ENCODE peak calls at places on chromosomes 3 and 15, in seven cellular contexts. K, V, B, L, W, D and E are unnamed samples. For H3K27me3, the result is how much of the 10 kb centered on the place peaks cover.

GRCh38 chr3:141878326-141878725 is 1.9 kb downstream of the ATP1B3 start:
- DNase-seq in K (no peak), V (no peak), B (no peak), L (no peak), W (no peak), D (no peak), E (no peak)

GRCh38 chr3:167895684-167896083 is 160.2 kb downstream of the SERPINI1 start:
- DNase-seq in K (no peak), V (no peak), B (no peak), L (no peak), W (no peak), D (no peak), E (no peak)

GRCh38 chr15:90839187-90840071 is 29.0 kb upstream of the FURIN start:
- DNase-seq in K (no peak), V (no peak), B (peak), L (no peak), W (no peak), D (no peak), E (no peak)

GRCh38 chr15:35874260-35874905 is 328.4 kb upstream of the DPH6 start:
- DNase-seq in K (no peak), V (no peak), B (no peak), L (no peak), W (peak), D (no peak), E (no peak)

GRCh38 chr3:58336135-58336882 is 3.6 kb downstream of the PXK start:
- DNase-seq in K (no peak), V (no peak), B (no peak), L (no peak), W (peak), D (no peak), E (peak)

GRCh38 chr3:152225176-152225575 is 43.6 kb upstream of the MBNL1 start:
- DNase-seq in K (no peak), V (no peak), B (no peak), L (no peak), W (no peak), D (no peak), E (no peak)

GRCh38 chr3:69178838-69179739 is 56.7 kb upstream of the LMOD3 start:
- DNase-seq in K (no peak), V (no peak), B (no peak), L (no peak), W (no peak), D (no peak), E (no peak)

GRCh38 chr15:96974761-96975160 is 644.3 kb downstream of the NR2F2 start:
- DNase-seq in K (no peak), V (no peak), B (no peak), L (no peak), W (no peak), D (no peak), E (no peak)

GRCh38 chr3:42228796-42229195 is 37.2 kb downstream of the CCK start:
- DNase-seq in K (no peak), V (no peak), B (no peak), L (no peak), W (no peak), D (no peak), E (no peak)

GRCh38 chr3:138442433-138442832 is 8.0 kb downstream of the ESYT3 start:
- DNase-seq in K (no peak), V (no peak), B (no peak), L (no peak), W (peak), D (no peak), E (no peak)

GRCh38 chr3:50341537-50341936 is 901 bp upstream of the RASSF1 start:
- DNase-seq in K (no peak), V (no peak), B (no peak), L (no peak), W (no peak), D (no peak), E (no peak)

GRCh38 chr3:50338989-50339388 is 1.6 kb downstream of the RASSF1 start:
- DNase-seq in K (no peak), V (no peak), B (no peak), L (no peak), W (no peak), D (no peak), E (no peak)

GRCh38 chr3:50341996-50342732 is 1.5 kb upstream of the RASSF1 start:
- DNase-seq in K (no peak), V (no peak), B (no peak), L (no peak), W (no peak), D (no peak), E (no peak)

GRCh38 chr3:50339485-50340196 is 995 bp downstream of the RASSF1 start:
- DNase-seq in K (no peak), V (no peak), B (no peak), L (no peak), W (no peak), D (no peak), E (no peak)

GRCh38 chr3:50340404-50341329 is at the start of gene RASSF1:
- DNase-seq in K (peak), V (peak), B (peak), L (peak), W (no peak), D (no peak), E (no peak)
- H3K27me3 ChIP-seq in K (under half), V (under half), B (under half), L (under half), W (under half), D (under half), E (half or more)

GRCh38 chr3:9019244-9019961 is 56.1 kb upstream of the RAD18 start:
- DNase-seq in K (peak), V (no peak), B (no peak), L (no peak), W (no peak), D (no peak), E (no peak)
- H3K27me3 ChIP-seq in K (under half), V (under half), B (under half), L (under half), W (under half), D (under half), E (under half)

DNA sequence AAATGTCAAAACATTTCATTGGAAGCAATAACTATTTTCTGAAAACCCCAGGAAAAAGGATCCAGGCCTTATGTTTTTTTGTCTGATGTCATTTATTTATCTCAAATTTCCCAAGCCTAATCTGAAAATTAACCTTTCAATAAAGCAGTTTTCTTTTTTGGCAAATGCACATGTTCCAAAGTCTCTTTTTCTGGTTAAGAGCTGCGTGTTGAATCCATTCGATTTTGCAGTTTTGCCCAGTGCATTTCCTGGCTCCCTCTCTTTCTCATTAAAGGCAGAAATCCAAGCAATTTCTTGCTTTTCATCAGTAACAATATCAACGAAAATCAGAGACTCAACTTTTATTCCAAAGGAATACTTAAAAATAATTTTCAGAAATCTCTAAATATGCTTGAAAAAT is 222.4 kb downstream of the NR1D2 start:
- DNase-seq in K (no peak), V (no peak), B (no peak), L (no peak), W (no peak), D (no peak), E (no peak)
- H3K27me3 ChIP-seq in K (under half), V (under half), B (under half), L (under half), W (under half), D (under half), E (under half)

GRCh38 chr15:93587046-93587445 is 498.0 kb upstream of the RGMA start:
- DNase-seq in K (peak), V (no peak), B (no peak), L (peak), W (no peak), D (no peak), E (no peak)
- H3K27me3 ChIP-seq in K (under half), V (under half), B (under half), L (under half), W (under half), D (under half), E (under half)

GRCh38 chr15:45720183-45720582 is 85.4 kb downstream of the SQOR start:
- DNase-seq in K (no peak), V (no peak), B (no peak), L (no peak), W (no peak), D (no peak), E (no peak)
- H3K27me3 ChIP-seq in K (under half), V (under half), B (under half), L (under half), W (under half), D (under half), E (under half)

GRCh38 chr3:32175607-32176197 is 62.8 kb upstream of the CMTM8 start:
- DNase-seq in K (peak), V (no peak), B (peak), L (no peak), W (peak), D (no peak), E (peak)
- H3K27me3 ChIP-seq in K (under half), V (under half), B (under half), L (under half), W (under half), D (under half), E (under half)